ENCODE peak calls at places on chromosome 21, in four cellular contexts. N is fibroblast of the aortic adventitia, S is GM13976, M is adrenal gland. U is an unnamed sample.

GRCh38 chr21:33980276-33980916 is 64.8 kb upstream of the ATP5PO start:
- DNase-seq in N (no peak), S (no peak), M (no peak), U (no peak)

GRCh38 chr21:17925000-17925610 is 105.9 kb upstream of the C21orf91 start:
- DNase-seq in N (peak), S (peak), M (peak), U (peak)

GRCh38 chr21:17803536-17803935 is 15.6 kb downstream of the C21orf91 start:
- DNase-seq in N (peak), S (no peak), M (no peak), U (no peak)

GRCh38 chr21:41360072-41360821 is 1.6 kb upstream of the MX2 start:
- DNase-seq in N (peak), S (no peak), M (peak), U (no peak)

GRCh38 chr21:9738527-9738926 is 782.9 kb upstream of the TPTE start:
- DNase-seq in N (no peak), S (no peak), M (no peak), U (no peak)

GRCh38 chr21:18951291-18952038 is 547.9 kb upstream of the TMPRSS15 start:
- DNase-seq in N (no peak), S (no peak), M (peak), U (peak)

GRCh38 chr21:16305686-16306085 is 575.9 kb downstream of the USP25 start:
- DNase-seq in N (peak), S (no peak), M (no peak), U (no peak)

GRCh38 chr21:41951876-41952567 is 1.8 kb downstream of the C2CD2 start:
- DNase-seq in N (no peak), S (no peak), M (peak), U (no peak)

GRCh38 chr21:15289896-15290841 is 225.4 kb upstream of the NRIP1 start:
- DNase-seq in N (no peak), S (no peak), M (no peak), U (peak)

GRCh38 chr21:43308101-43308500 is 118.8 kb downstream of the SIK1 start:
- DNase-seq in N (no peak), S (no peak), M (no peak), U (no peak)

GRCh38 chr21:33121715-33122475 is 52.0 kb downstream of the OLIG1 start:
- DNase-seq in N (peak), S (no peak), M (no peak), U (peak)

GRCh38 chr21:41615613-41616012 is 107.7 kb upstream of the TMPRSS2 start:
- DNase-seq in N (peak), S (no peak), M (no peak), U (no peak)

GRCh38 chr21:46635324-46636180 is at the start of gene PRMT2:
- DNase-seq in N (peak), S (peak), M (peak), U (peak)
- TF ChIP-seq CTCF in N (no peak), S (no peak), M (no peak), U (no peak)

DNA sequence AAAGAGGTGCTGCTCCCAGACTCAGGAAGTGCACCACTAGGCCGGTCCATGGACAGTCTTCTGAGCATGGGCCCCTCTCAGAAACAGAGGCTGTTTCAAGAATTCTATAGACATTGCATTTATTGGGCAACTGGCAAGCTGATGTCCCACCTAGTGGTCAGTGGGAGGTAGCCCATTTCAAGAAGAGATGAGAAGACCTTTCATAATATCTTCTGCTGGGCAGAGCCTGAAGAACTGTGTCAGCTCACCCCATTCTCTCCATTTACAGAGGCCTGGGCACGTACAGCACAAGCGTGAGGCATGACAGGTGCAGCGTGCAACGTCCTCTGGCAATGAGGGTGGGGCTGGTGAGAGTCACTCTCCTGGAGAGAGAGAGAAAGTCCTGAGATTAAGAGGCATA is 216.0 kb downstream of the DYRK1A start:
- DNase-seq in N (peak), S (peak), M (peak), U (peak)
- TF ChIP-seq CTCF in N (peak), S (peak), M (peak), U (peak)

GRCh38 chr21:35614412-35614901 is 445.9 kb downstream of the SETD4 start:
- DNase-seq in N (peak), S (no peak), M (no peak), U (no peak)

GRCh38 chr21:35616090-35616489 is 444.2 kb downstream of the SETD4 start:
- DNase-seq in N (peak), S (no peak), M (no peak), U (peak)

GRCh38 chr21:35615325-35615724 is 445.0 kb downstream of the SETD4 start:
- DNase-seq in N (no peak), S (no peak), M (no peak), U (no peak)

GRCh38 chr21:35609263-35609662 is 451.1 kb downstream of the SETD4 start:
- DNase-seq in N (no peak), S (no peak), M (no peak), U (no peak)

DNA sequence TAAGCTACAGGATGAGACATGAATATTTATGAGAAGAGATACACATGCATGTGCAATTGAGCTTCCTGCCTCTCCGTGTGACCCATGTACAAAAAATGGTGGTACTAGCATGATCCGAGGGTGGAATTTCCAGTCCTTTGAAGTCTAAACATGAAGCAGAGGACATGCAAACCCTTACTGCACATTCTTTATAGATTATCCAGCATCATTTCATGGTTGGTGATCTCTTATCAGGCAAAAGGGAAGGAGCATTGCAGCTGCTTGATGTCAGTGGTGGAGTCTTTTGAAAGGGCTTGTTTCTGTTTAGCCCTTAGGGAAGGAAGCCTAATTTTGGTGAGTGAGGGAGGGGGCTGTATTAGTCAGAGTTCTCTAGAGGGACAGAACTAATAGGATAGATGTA is 448.6 kb downstream of the SETD4 start:
- DNase-seq in N (peak), S (no peak), M (no peak), U (no peak)
- TF ChIP-seq CTCF in N (no peak), S (no peak), M (no peak), U (no peak)

DNA sequence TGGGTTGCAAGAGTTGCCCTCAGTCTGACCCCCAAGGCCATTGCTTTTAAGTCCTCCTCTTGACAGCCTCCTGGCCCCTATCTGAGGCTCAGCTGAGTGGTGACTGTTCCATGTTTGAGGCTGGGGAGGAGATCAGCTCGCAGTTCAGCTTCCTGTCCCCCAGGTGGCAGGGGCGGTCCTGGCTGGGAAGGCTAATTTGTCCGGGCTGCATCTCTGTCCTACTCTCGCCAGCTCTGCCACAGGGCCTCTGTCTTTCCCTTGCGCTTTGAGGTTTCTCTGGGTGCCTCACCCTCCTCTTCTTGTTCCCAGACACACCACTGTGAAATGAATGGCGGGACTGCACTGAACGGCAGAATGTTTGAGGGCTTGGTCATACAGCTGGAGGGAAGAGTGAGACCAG is 157.3 kb downstream of the KCNJ6 start:
- DNase-seq in N (peak), S (peak), M (peak), U (peak)
- TF ChIP-seq CTCF in N (peak), S (peak), M (peak), U (peak)

DNA sequence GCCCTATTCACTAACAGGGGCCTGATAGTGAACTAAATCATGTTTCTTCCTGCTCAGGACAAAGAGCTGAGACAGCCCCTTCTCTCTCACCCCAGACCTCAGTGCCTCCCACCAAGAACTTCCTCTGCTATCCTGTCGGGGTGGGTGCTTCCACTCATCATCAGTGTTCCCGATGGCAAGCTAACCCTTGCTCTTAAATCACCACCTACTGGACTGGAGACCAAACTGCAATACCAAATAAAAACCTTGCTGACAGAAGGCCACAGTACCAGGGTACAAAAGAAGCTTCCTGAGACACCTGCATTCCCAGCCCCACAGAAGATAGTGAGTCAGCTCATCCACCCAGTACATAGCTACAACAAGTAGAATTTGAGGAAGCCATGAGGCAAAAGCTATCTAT is 799.5 kb downstream of the LTN1 start:
- DNase-seq in N (no peak), S (no peak), M (no peak), U (no peak)
- TF ChIP-seq CTCF in N (no peak), S (no peak), M (no peak), U (no peak)

GRCh38 chr21:35441868-35442582 is 392.9 kb upstream of the RUNX1 start:
- DNase-seq in N (no peak), S (no peak), M (no peak), U (no peak)

GRCh38 chr21:35438643-35439404 is 389.7 kb upstream of the RUNX1 start:
- DNase-seq in N (peak), S (peak), M (no peak), U (peak)

GRCh38 chr21:35437941-35438340 is 388.8 kb upstream of the RUNX1 start:
- DNase-seq in N (no peak), S (no peak), M (no peak), U (no peak)

GRCh38 chr21:35436899-35437298 is 387.8 kb upstream of the RUNX1 start:
- DNase-seq in N (no peak), S (no peak), M (no peak), U (no peak)
- TF ChIP-seq CTCF in N (no peak), S (no peak), M (no peak), U (no peak)

DNA sequence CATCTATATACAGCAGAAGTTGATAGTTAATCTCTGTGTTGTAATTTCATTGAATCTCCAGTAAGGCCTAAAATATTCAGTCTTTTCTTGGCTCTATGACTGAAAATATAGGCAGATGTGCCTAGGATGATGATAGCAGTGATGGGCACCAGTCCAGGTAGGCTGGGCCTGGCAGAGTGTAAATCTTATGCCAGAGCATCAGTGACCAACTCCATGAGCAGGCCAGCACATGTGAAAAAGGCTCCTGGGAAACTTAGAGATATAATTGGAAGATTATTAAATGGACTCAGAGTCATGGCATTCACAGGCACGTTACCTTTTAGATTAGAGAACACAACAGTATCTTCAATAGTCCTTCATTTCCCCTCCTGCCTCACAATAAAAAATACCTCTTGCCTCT is 20.7 kb upstream of the CYYR1 start:
- DNase-seq in N (no peak), S (no peak), M (no peak), U (no peak)
- TF ChIP-seq CTCF in N (no peak), S (no peak), M (no peak), U (no peak)

GRCh38 chr21:27476696-27477095 is 509.8 kb upstream of the ADAMTS5 start:
- DNase-seq in N (peak), S (no peak), M (no peak), U (no peak)
- TF ChIP-seq CTCF in N (peak), S (no peak), M (peak), U (no peak)

GRCh38 chr21:45356653-45357435 is 48.1 kb upstream of the COL18A1 start:
- DNase-seq in N (no peak), S (no peak), M (no peak), U (no peak)

GRCh38 chr21:45356251-45356650 is 48.7 kb upstream of the COL18A1 start:
- DNase-seq in N (no peak), S (no peak), M (no peak), U (no peak)

GRCh38 chr21:45358261-45358670 is 46.7 kb upstream of the COL18A1 start:
- DNase-seq in N (no peak), S (no peak), M (no peak), U (no peak)

GRCh38 chr21:45358711-45359310 is 46.2 kb upstream of the COL18A1 start:
- DNase-seq in N (no peak), S (no peak), M (no peak), U (no peak)

DNA sequence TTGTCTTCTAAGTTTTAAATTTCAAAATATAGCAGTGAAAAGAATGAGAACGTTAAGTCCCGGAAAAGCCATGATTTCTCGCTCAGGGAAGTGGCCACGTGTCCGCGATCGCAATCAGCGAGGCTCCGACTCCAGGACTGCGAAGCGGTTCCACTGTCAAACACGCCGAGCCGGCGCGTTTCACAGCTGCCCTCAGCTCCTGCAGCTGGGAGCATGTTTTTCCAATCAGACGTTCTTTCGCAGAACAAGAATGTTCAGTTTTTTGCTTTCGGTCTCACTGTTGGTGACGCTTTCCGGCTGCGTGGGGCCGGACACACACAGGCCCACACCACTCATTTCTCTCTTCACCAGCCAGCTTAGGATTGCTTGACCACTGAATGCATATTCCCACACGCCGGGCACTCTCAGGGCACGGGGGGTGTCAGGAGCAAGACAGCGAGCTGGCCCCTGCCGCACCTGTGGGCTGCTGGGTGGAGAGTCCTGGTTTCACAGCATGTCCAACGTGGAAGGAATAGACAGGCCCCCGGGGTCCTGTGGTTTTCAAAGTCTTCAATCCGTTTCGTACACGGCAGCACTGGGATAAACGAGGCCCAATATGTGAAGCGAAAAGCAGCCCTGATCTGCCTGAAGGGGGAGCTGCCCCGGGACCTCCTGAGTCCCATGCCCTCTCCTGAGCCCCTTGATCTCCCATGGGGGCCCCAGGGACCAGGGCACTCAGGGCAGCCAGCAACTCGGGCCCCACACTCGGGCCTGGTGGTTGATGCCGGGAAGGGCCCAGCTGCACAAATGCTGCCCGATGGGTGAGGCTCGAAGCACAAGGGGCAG is 47.3 kb upstream of the COL18A1 start:
- DNase-seq in N (no peak), S (no peak), M (no peak), U (no peak)
- TF ChIP-seq CTCF in N (no peak), S (no peak), M (no peak), U (no peak)

GRCh38 chr21:45192332-45192731 is 95.4 kb downstream of the POFUT2 start:
- DNase-seq in N (no peak), S (no peak), M (no peak), U (no peak)
- TF ChIP-seq CTCF in N (no peak), S (no peak), M (no peak), U (peak)